ENCODE peak calls at places on chromosomes 13 and 19, in five cellular contexts. L is omental fat pad; F is HAP-1; J is activated CD4-positive, alpha-beta T cell treated with anti-CD3 and anti-CD28 coated beads for 1 hour; I is AG09319. Q is an unnamed sample.

GRCh38 chr13:51520524-51520923 is 63.7 kb upstream of the WDFY2 start:
- DNase-seq in L (no peak), J (no peak), F (no peak), I (no peak), Q (no peak)

GRCh38 chr13:50068508-50068907 is 53.3 kb downstream of the KCNRG start:
- DNase-seq in J (no peak), F (no peak), L (no peak), I (no peak), Q (no peak)

GRCh38 chr19:18300930-18301717 is 19.7 kb upstream of the JUND start:
- DNase-seq in J (no peak), L (no peak), I (no peak), F (no peak), Q (no peak)

GRCh38 chr19:9808855-9809646 is 9.8 kb downstream of the FBXL12 start:
- DNase-seq in F (no peak), L (no peak), I (no peak), J (no peak), Q (no peak)

GRCh38 chr13:75316427-75316826 is 165.5 kb downstream of the TBC1D4 start:
- DNase-seq in I (no peak), L (no peak), F (no peak), J (no peak), Q (no peak)

GRCh38 chr19:15748239-15748638 is 10.5 kb downstream of the OR10H3 start:
- DNase-seq in F (no peak), I (no peak), J (no peak), L (no peak), Q (no peak)

GRCh38 chr19:28606269-28607032 is 606.5 kb downstream of the UQCRFS1 start:
- DNase-seq in I (no peak), F (no peak), J (no peak), L (no peak), Q (peak; percentile 34)

GRCh38 chr13:27970382-27971235 is 1.5 kb upstream of the CDX2 start:
- DNase-seq in J (no peak), I (no peak), F (no peak), L (no peak), Q (no peak)

GRCh38 chr19:10353793-10354391 is 14.5 kb upstream of the ICAM3 start:
- DNase-seq in L (no peak), I (no peak), J (peak; percentile 26), F (no peak), Q (no peak)

GRCh38 chr19:9941646-9942045 is 5.3 kb upstream of the OLFM2 start:
- DNase-seq in J (no peak), I (no peak), F (no peak), L (no peak), Q (no peak)

GRCh38 chr13:78977311-78977710 is 318.4 kb upstream of the OBI1 start:
- DNase-seq in J (no peak), F (no peak), L (no peak), I (no peak), Q (no peak)

GRCh38 chr19:56141416-56141992 is 417 bp downstream of the ZNF444 start:
- DNase-seq in L (no peak), F (no peak), J (no peak), I (no peak), Q (no peak)

GRCh38 chr19:1852294-1852646 is 4.0 kb upstream of the REXO1 start:
- DNase-seq in J (no peak), F (no peak), L (no peak), I (no peak), Q (no peak)

GRCh38 chr13:25380082-25380481 is 8.3 kb downstream of the ATP8A2 start:
- DNase-seq in J (no peak), I (no peak), F (no peak), L (no peak), Q (no peak)

GRCh38 chr19:17020380-17020779 is 6.2 kb downstream of the CPAMD8 start:
- DNase-seq in L (no peak), F (no peak), I (no peak), J (no peak), Q (no peak)

GRCh38 chr19:30228726-30229523 is 143.3 kb upstream of the ZNF536 start:
- DNase-seq in L (no peak), J (no peak), F (peak; percentile 27), I (no peak), Q (no peak)

GRCh38 chr19:11963566-11964355 is 1.1 kb upstream of the ZNF763 start:
- DNase-seq in L (peak; percentile 64), J (peak; percentile 61), I (peak; percentile 40), F (no peak), Q (peak; percentile 94)

GRCh38 chr19:21134934-21135366 is 6.9 kb upstream of the ZNF431 start:
- DNase-seq in J (no peak), F (no peak), I (no peak), L (no peak), Q (no peak)

GRCh38 chr13:24097064-24097463 is 63.5 kb upstream of the SPATA13 start:
- DNase-seq in L (no peak), I (peak; percentile 25), F (no peak), J (no peak), Q (no peak)

GRCh38 chr19:12952488-12953455 is 4.3 kb downstream of the GADD45GIP1 start:
- DNase-seq in L (no peak), F (no peak), J (no peak), I (peak; percentile 40), Q (no peak)

GRCh38 chr13:72127031-72127430 is 260.0 kb upstream of the DACH1 start:
- DNase-seq in L (no peak), J (no peak), F (no peak), I (no peak), Q (no peak)

GRCh38 chr19:54881884-54882283 is 7.8 kb downstream of the FCAR start:
- DNase-seq in J (no peak), I (no peak), F (no peak), L (no peak), Q (no peak)

GRCh38 chr19:35336166-35336955 is 7.4 kb downstream of the CD22 start:
- DNase-seq in I (no peak), L (no peak), J (no peak), F (no peak), Q (no peak)

GRCh38 chr19:53091413-53091812 is 11.8 kb downstream of the ZNF160 start:
- DNase-seq in L (no peak), J (no peak), F (no peak), I (no peak), Q (no peak)

GRCh38 chr13:36858285-36858684 is 39.3 kb downstream of the RFXAP start:
- DNase-seq in L (no peak), F (peak; percentile 70), J (no peak), I (peak; percentile 28), Q (no peak)

GRCh38 chr13:31749929-31750328 is 10.6 kb downstream of the RXFP2 start:
- DNase-seq in I (peak; percentile 50), J (no peak), L (no peak), F (no peak), Q (no peak)

GRCh38 chr19:54952591-54953344 is 5.4 kb upstream of the NLRP7 start:
- DNase-seq in J (no peak), L (no peak), F (no peak), I (no peak), Q (no peak)

GRCh38 chr13:27035892-27036235 is 135.7 kb downstream of the USP12 start:
- DNase-seq in F (no peak), I (no peak), J (no peak), L (no peak), Q (no peak)

GRCh38 chr19:927044-927706 is 1.3 kb downstream of the ARID3A start:
- DNase-seq in J (no peak), L (no peak), F (no peak), I (no peak), Q (no peak)